ENCODE peak calls at places on chromosome 9, in six cellular contexts. V is mucosa of descending colon; H is ovary; D is small intestine; P is naive thymus-derived CD4-positive, alpha-beta T cell; O is gastrocnemius medialis. S is an unnamed sample.

GRCh38 chr9:121213136-121213806 is 11.6 kb upstream of the RAB14 start:
- DNase-seq in V (peak; percentile 93), H (peak; percentile 91), D (peak; percentile 81), P (peak; percentile 69), O (peak; percentile 63), S (peak; percentile 40)

GRCh38 chr9:16267336-16268036 is 603.0 kb downstream of the BNC2 start:
- DNase-seq in V (no peak), H (no peak), D (peak; percentile 36), P (no peak), O (no peak), S (no peak)

GRCh38 chr9:83154821-83155220 is 91.9 kb upstream of the RASEF start:
- DNase-seq in V (no peak), H (no peak), D (no peak), P (no peak), O (no peak), S (no peak)

GRCh38 chr9:123550012-123550411 is 194.0 kb downstream of the CRB2 start:
- DNase-seq in V (no peak), H (no peak), D (no peak), P (no peak), O (no peak), S (no peak)

GRCh38 chr9:107020040-107020530 is 157.1 kb downstream of the ZNF462 start:
- DNase-seq in V (no peak), H (no peak), D (no peak), P (no peak), O (no peak), S (no peak)

GRCh38 chr9:86077286-86077685 is 22.1 kb downstream of the GOLM1 start:
- DNase-seq in V (no peak), H (no peak), D (no peak), P (no peak), O (no peak), S (no peak)

GRCh38 chr9:114413909-114414308 is 26.1 kb upstream of the AKNA start:
- DNase-seq in V (no peak), H (no peak), D (no peak), P (no peak), O (no peak), S (no peak)

GRCh38 chr9:94139672-94140417 is 55.6 kb downstream of the PTPDC1 start:
- DNase-seq in V (peak; percentile 55), H (peak; percentile 92), D (no peak), P (no peak), O (peak; percentile 69), S (peak; percentile 74)

GRCh38 chr9:130008577-130008976 is 34.4 kb downstream of the FNBP1 start:
- DNase-seq in V (no peak), H (no peak), D (no peak), P (no peak), O (no peak), S (no peak)

GRCh38 chr9:32218100-32218767 is 166.2 kb upstream of the ACO1 start:
- DNase-seq in V (no peak), H (no peak), D (no peak), P (no peak), O (no peak), S (no peak)

GRCh38 chr9:117825609-117826347 is 121.6 kb downstream of the TLR4 start:
- DNase-seq in V (no peak), H (no peak), D (peak; percentile 8), P (peak; percentile 49), O (no peak), S (no peak)

GRCh38 chr9:124513374-124513994 is 6.3 kb upstream of the NR5A1 start:
- DNase-seq in V (no peak), H (no peak), D (no peak), P (no peak), O (no peak), S (no peak)

GRCh38 chr9:86549434-86549833 is 195.2 kb upstream of the TUT7 start:
- DNase-seq in V (no peak), H (no peak), D (no peak), P (no peak), O (no peak), S (no peak)

GRCh38 chr9:20558609-20559016 is 63.7 kb downstream of the MLLT3 start:
- DNase-seq in V (no peak), H (no peak), D (no peak), P (peak; percentile 23), O (no peak), S (no peak)

GRCh38 chr9:89277454-89277853 is 33.5 kb upstream of the CKS2 start:
- DNase-seq in V (no peak), H (no peak), D (peak; percentile 71), P (no peak), O (no peak), S (no peak)

GRCh38 chr9:19998153-19998552 is 209.3 kb upstream of the SLC24A2 start:
- DNase-seq in V (no peak), H (no peak), D (no peak), P (no peak), O (no peak), S (no peak)

GRCh38 chr9:112279501-112279900 is 53.9 kb downstream of the PTBP3 start:
- DNase-seq in V (no peak), H (no peak), D (no peak), P (no peak), O (no peak), S (no peak)

GRCh38 chr9:133396952-133397351 is 20.8 kb downstream of the STKLD1 start:
- DNase-seq in V (peak; percentile 53), H (no peak), D (no peak), P (no peak), O (no peak), S (no peak)

GRCh38 chr9:136902259-136902821 is 16.0 kb downstream of the TRAF2 start:
- DNase-seq in V (peak; percentile 89), H (no peak), D (peak; percentile 94), P (peak; percentile 86), O (peak; percentile 72), S (peak; percentile 19)

GRCh38 chr9:111152614-111153013 is 114.3 kb upstream of the LPAR1 start:
- DNase-seq in V (no peak), H (no peak), D (no peak), P (no peak), O (no peak), S (no peak)

GRCh38 chr9:35673132-35673997 is at the start of gene CA9:
- DNase-seq in V (peak; percentile 51), H (no peak), D (peak; percentile 79), P (no peak), O (no peak), S (no peak)

GRCh38 chr9:120980951-120981350 is 54.4 kb upstream of the TRAF1 start:
- DNase-seq in V (no peak), H (no peak), D (no peak), P (no peak), O (no peak), S (no peak)

GRCh38 chr9:33263936-33264472 is 504 bp downstream of the BAG1 start:
- DNase-seq in V (no peak), H (no peak), D (peak; percentile 52), P (peak; percentile 57), O (peak; percentile 43), S (peak; percentile 19)

GRCh38 chr9:136616307-136616635 is 46.4 kb upstream of the EGFL7 start:
- DNase-seq in V (no peak), H (no peak), D (no peak), P (no peak), O (no peak), S (no peak)

GRCh38 chr9:123922911-123923310 is 7.0 kb downstream of the DENND1A start:
- DNase-seq in V (no peak), H (no peak), D (peak; percentile 34), P (no peak), O (no peak), S (no peak)

GRCh38 chr9:32487981-32488380 is 38.0 kb downstream of the RIGI start:
- DNase-seq in V (no peak), H (no peak), D (no peak), P (no peak), O (no peak), S (no peak)

GRCh38 chr9:98774746-98775145 is 21.6 kb downstream of the ANKS6 start:
- DNase-seq in V (no peak), H (no peak), D (no peak), P (peak; percentile 29), O (no peak), S (no peak)

GRCh38 chr9:32502996-32503395 is 23.0 kb downstream of the RIGI start:
- DNase-seq in V (no peak), H (no peak), D (no peak), P (no peak), O (no peak), S (no peak)

GRCh38 chr9:23683021-23683431 is 143.0 kb downstream of the ELAVL2 start:
- DNase-seq in V (no peak), H (no peak), D (no peak), P (no peak), O (no peak), S (no peak)

GRCh38 chr9:92614763-92615441 is 55.0 kb downstream of the IPPK start:
- DNase-seq in V (no peak), H (no peak), D (no peak), P (no peak), O (no peak), S (no peak)

GRCh38 chr9:92612816-92613215 is 57.1 kb downstream of the IPPK start:
- DNase-seq in V (no peak), H (no peak), D (no peak), P (no peak), O (no peak), S (no peak)

GRCh38 chr9:92614123-92614510 is 55.8 kb downstream of the IPPK start:
- DNase-seq in V (no peak), H (no peak), D (no peak), P (no peak), O (no peak), S (no peak)

GRCh38 chr9:92612292-92612691 is 57.6 kb downstream of the IPPK start:
- DNase-seq in V (no peak), H (no peak), D (no peak), P (no peak), O (no peak), S (no peak)

GRCh38 chr9:92613268-92614122 is 56.4 kb downstream of the IPPK start:
- DNase-seq in V (no peak), H (no peak), D (no peak), P (no peak), O (no peak), S (no peak)
- H3K9me3 ChIP-seq in V (no peaks in the 10 kb centered on the region), H (no peaks in the 10 kb centered on the region), D (no peaks in the 10 kb centered on the region), P (no peaks in the 10 kb centered on the region), O (no peaks in the 10 kb centered on the region), S (no peaks in the 10 kb centered on the region)

GRCh38 chr9:119117409-119117808 is 251.8 kb downstream of the BRINP1 start:
- DNase-seq in V (no peak), H (no peak), D (no peak), P (no peak), O (no peak), S (no peak)
- H3K9me3 ChIP-seq in V (no peaks in the 10 kb centered on the region), H (no peaks in the 10 kb centered on the region), D (no peaks in the 10 kb centered on the region), P (no peaks in the 10 kb centered on the region), O (no peaks in the 10 kb centered on the region), S (no peaks in the 10 kb centered on the region)

DNA sequence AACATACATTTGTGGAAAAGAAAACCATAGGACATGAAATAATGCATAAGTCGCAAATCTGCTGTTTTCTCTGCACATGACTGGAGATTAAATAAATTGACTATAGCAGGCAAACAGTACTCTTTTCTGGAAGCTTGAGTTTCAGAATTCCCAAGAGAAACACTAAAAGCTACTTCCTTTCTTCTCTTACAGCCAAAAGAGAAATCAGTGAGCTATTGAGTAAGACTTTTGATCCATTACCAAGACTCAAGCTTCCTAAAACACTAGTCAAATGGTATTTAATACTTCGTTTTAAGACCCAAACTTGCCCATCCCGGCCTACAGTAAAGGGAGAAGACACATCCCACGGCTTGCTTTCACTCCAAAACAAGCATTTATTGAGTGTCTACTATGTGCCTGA is 335.8 kb upstream of the PUM3 start:
- DNase-seq in V (no peak), H (no peak), D (no peak), P (no peak), O (no peak), S (no peak)
- H3K9me3 ChIP-seq in V (no peaks in the 10 kb centered on the region), H (no peaks in the 10 kb centered on the region), D (no peaks in the 10 kb centered on the region), P (no peaks in the 10 kb centered on the region), O (no peaks in the 10 kb centered on the region), S (no peaks in the 10 kb centered on the region)

GRCh38 chr9:2313512-2313911 is 298.4 kb downstream of the SMARCA2 start:
- DNase-seq in V (no peak), H (no peak), D (no peak), P (no peak), O (no peak), S (no peak)
- H3K9me3 ChIP-seq in V (peaks cover 32% of the 10 kb centered on the region), H (no peaks in the 10 kb centered on the region), D (peaks cover 2% of the 10 kb centered on the region), P (no peaks in the 10 kb centered on the region), O (no peaks in the 10 kb centered on the region), S (peaks cover 23% of the 10 kb centered on the region)

S was measured in thoracic aorta.